ENCODE peak calls at places on chromosome 9, in ten cellular contexts. N, F, C, Z, Y, P, Q, T, A and I are unnamed samples.

GRCh38 chr9:19533373-19533772 is 124.6 kb downstream of the ACER2 start:
- DNase-seq in N (no peak), F (peak), C (no peak), Z (no peak), Y (no peak), P (no peak), Q (no peak), T (no peak), A (peak), I (no peak)

GRCh38 chr9:33709241-33709640 is 86.1 kb upstream of the PRSS3 start:
- DNase-seq in N (no peak), F (no peak), C (no peak), Z (no peak), Y (no peak), P (no peak), Q (no peak), T (no peak), A (no peak), I (no peak)

GRCh38 chr9:93813687-93814560 is 141.2 kb downstream of the BARX1 start:
- DNase-seq in N (no peak), F (no peak), C (no peak), Z (no peak), Y (peak), P (no peak), Q (no peak), T (no peak), A (no peak), I (peak)

GRCh38 chr9:33734911-33735310 is 60.5 kb upstream of the PRSS3 start:
- DNase-seq in N (no peak), F (peak), C (no peak), Z (no peak), Y (peak), P (no peak), Q (no peak), T (no peak), A (peak), I (no peak)

GRCh38 chr9:6096821-6097220 is 81.4 kb upstream of the RANBP6 start:
- DNase-seq in N (no peak), F (peak), C (no peak), Z (peak), Y (no peak), P (no peak), Q (no peak), T (no peak), A (peak), I (no peak)

GRCh38 chr9:8713149-8713856 is 913.7 kb upstream of the DMAC1 start:
- DNase-seq in N (no peak), F (no peak), C (no peak), Z (no peak), Y (no peak), P (no peak), Q (no peak), T (no peak), A (no peak), I (no peak)

GRCh38 chr9:93683331-93684134 is 107.1 kb downstream of the PHF2 start:
- DNase-seq in N (no peak), F (no peak), C (no peak), Z (no peak), Y (peak), P (no peak), Q (peak), T (no peak), A (no peak), I (no peak)

GRCh38 chr9:81530407-81530810 is 158.9 kb downstream of the TLE1 start:
- DNase-seq in N (no peak), F (no peak), C (no peak), Z (no peak), Y (peak), P (no peak), Q (no peak), T (no peak), A (no peak), I (no peak)

GRCh38 chr9:16681659-16681990 is 188.8 kb downstream of the BNC2 start:
- DNase-seq in N (no peak), F (no peak), C (no peak), Z (no peak), Y (no peak), P (no peak), Q (no peak), T (no peak), A (no peak), I (no peak)

GRCh38 chr9:99173570-99174504 is 47.9 kb downstream of the ALG2 start:
- DNase-seq in N (no peak), F (no peak), C (no peak), Z (no peak), Y (no peak), P (no peak), Q (no peak), T (no peak), A (peak), I (no peak)

GRCh38 chr9:36551129-36551528 is 21.6 kb upstream of the MELK start:
- DNase-seq in N (no peak), F (no peak), C (no peak), Z (no peak), Y (no peak), P (no peak), Q (no peak), T (no peak), A (no peak), I (no peak)

GRCh38 chr9:131617611-131618010 is 72.3 kb downstream of the PRRT1B start:
- DNase-seq in N (no peak), F (no peak), C (no peak), Z (no peak), Y (no peak), P (no peak), Q (no peak), T (no peak), A (no peak), I (no peak)

GRCh38 chr9:131619680-131620079 is 74.4 kb downstream of the PRRT1B start:
- DNase-seq in N (no peak), F (no peak), C (no peak), Z (no peak), Y (no peak), P (no peak), Q (no peak), T (no peak), A (no peak), I (no peak)

GRCh38 chr9:131616983-131617604 is 71.8 kb downstream of the PRRT1B start:
- DNase-seq in N (no peak), F (no peak), C (no peak), Z (no peak), Y (no peak), P (no peak), Q (no peak), T (no peak), A (peak), I (no peak)

GRCh38 chr9:131618071-131618479 is 72.8 kb downstream of the PRRT1B start:
- DNase-seq in N (no peak), F (peak), C (no peak), Z (no peak), Y (no peak), P (peak), Q (no peak), T (no peak), A (peak), I (no peak)

GRCh38 chr9:131618785-131619184 is 73.5 kb downstream of the PRRT1B start:
- DNase-seq in N (no peak), F (no peak), C (no peak), Z (no peak), Y (no peak), P (no peak), Q (no peak), T (no peak), A (no peak), I (no peak)
- TF ChIP-seq CTCF in N (no peak), F (no peak), C (no peak), Z (no peak), Y (no peak), P (no peak), Q (no peak), T (no peak), A (no peak), I (no peak)

DNA sequence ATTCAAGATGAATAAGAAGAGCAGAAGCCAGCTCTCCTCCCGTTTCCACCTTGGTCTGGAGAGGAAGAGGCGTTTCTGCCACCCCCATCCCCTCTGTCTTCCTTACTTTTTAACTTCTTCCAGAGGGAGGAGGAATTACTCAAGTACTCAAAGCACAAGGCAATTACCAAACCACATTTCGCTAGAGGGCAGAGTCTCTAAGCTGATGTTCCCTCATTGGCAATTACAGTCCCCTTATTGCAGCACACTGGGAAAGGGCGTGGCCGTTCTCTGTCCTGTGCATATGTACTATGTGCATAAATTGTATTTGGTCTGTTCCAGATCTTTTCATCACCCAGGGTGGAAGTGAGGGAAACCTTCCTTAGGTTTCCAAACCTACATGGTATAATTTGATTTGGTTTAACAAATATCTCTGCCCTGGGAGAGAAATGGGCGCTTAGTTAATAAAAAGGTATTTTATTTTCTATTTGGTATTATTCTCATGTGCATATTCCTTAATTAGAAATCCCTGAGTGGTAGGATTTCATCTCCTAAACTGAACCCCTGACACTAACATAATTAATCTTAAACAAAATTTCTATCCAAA is 29.8 kb upstream of the ALDOB start:
- DNase-seq in N (no peak), F (peak), C (no peak), Z (peak), Y (peak), P (no peak), Q (peak), T (no peak), A (peak), I (no peak)
- TF ChIP-seq CTCF in N (peak), F (peak), C (no peak), Z (peak), Y (peak), P (peak), Q (peak), T (peak), A (peak), I (peak)

GRCh38 chr9:112166176-112167140 is 8.6 kb downstream of the SUSD1 start:
- DNase-seq in N (no peak), F (peak), C (no peak), Z (no peak), Y (no peak), P (no peak), Q (peak), T (no peak), A (peak), I (no peak)
- TF ChIP-seq CTCF in N (no peak), F (peak), C (no peak), Z (no peak), Y (peak), P (peak), Q (peak), T (no peak), A (peak), I (no peak)

GRCh38 chr9:126144617-126145456 is 181.8 kb upstream of the MVB12B start:
- DNase-seq in N (no peak), F (no peak), C (no peak), Z (no peak), Y (no peak), P (no peak), Q (no peak), T (peak), A (no peak), I (no peak)

GRCh38 chr9:126147620-126148522 is 178.8 kb upstream of the MVB12B start:
- DNase-seq in N (no peak), F (no peak), C (no peak), Z (no peak), Y (no peak), P (no peak), Q (no peak), T (peak), A (no peak), I (no peak)

GRCh38 chr9:126145887-126146253 is 180.8 kb upstream of the MVB12B start:
- DNase-seq in N (no peak), F (no peak), C (no peak), Z (no peak), Y (no peak), P (no peak), Q (no peak), T (no peak), A (no peak), I (no peak)

GRCh38 chr9:126147186-126147585 is 179.4 kb upstream of the MVB12B start:
- DNase-seq in N (no peak), F (no peak), C (no peak), Z (no peak), Y (no peak), P (no peak), Q (no peak), T (no peak), A (no peak), I (no peak)

GRCh38 chr9:126146254-126147145 is 180.1 kb upstream of the MVB12B start:
- DNase-seq in N (no peak), F (peak), C (peak), Z (no peak), Y (peak), P (no peak), Q (peak), T (peak), A (no peak), I (peak)
- TF ChIP-seq CTCF in N (peak), F (peak), C (peak), Z (peak), Y (peak), P (peak), Q (peak), T (no peak), A (peak), I (peak)

GRCh38 chr9:4297151-4297794 is 2.6 kb downstream of the GLIS3 start:
- DNase-seq in N (no peak), F (peak), C (no peak), Z (no peak), Y (peak), P (peak), Q (peak), T (peak), A (peak), I (peak)

GRCh38 chr9:4296217-4296616 is 3.7 kb downstream of the GLIS3 start:
- DNase-seq in N (no peak), F (no peak), C (no peak), Z (no peak), Y (no peak), P (no peak), Q (no peak), T (no peak), A (no peak), I (no peak)

GRCh38 chr9:4299006-4299795 is 667 bp downstream of the GLIS3 start:
- DNase-seq in N (no peak), F (no peak), C (peak), Z (no peak), Y (peak), P (peak), Q (no peak), T (no peak), A (peak), I (peak)

GRCh38 chr9:4297795-4298254 is 2.0 kb downstream of the GLIS3 start:
- DNase-seq in N (no peak), F (no peak), C (peak), Z (no peak), Y (peak), P (peak), Q (peak), T (peak), A (peak), I (peak)

GRCh38 chr9:4298255-4299005 is 1.4 kb downstream of the GLIS3 start:
- DNase-seq in N (no peak), F (peak), C (peak), Z (no peak), Y (peak), P (peak), Q (peak), T (no peak), A (no peak), I (peak)
- TF ChIP-seq CTCF in N (peak), F (no peak), C (no peak), Z (no peak), Y (no peak), P (no peak), Q (no peak), T (no peak), A (peak), I (no peak)

GRCh38 chr9:75299324-75299723 is 211.0 kb downstream of the OSTF1 start:
- DNase-seq in N (no peak), F (no peak), C (no peak), Z (no peak), Y (no peak), P (no peak), Q (no peak), T (no peak), A (no peak), I (no peak)
- TF ChIP-seq CTCF in N (no peak), F (no peak), C (peak), Z (no peak), Y (no peak), P (no peak), Q (no peak), T (no peak), A (no peak), I (no peak)

DNA sequence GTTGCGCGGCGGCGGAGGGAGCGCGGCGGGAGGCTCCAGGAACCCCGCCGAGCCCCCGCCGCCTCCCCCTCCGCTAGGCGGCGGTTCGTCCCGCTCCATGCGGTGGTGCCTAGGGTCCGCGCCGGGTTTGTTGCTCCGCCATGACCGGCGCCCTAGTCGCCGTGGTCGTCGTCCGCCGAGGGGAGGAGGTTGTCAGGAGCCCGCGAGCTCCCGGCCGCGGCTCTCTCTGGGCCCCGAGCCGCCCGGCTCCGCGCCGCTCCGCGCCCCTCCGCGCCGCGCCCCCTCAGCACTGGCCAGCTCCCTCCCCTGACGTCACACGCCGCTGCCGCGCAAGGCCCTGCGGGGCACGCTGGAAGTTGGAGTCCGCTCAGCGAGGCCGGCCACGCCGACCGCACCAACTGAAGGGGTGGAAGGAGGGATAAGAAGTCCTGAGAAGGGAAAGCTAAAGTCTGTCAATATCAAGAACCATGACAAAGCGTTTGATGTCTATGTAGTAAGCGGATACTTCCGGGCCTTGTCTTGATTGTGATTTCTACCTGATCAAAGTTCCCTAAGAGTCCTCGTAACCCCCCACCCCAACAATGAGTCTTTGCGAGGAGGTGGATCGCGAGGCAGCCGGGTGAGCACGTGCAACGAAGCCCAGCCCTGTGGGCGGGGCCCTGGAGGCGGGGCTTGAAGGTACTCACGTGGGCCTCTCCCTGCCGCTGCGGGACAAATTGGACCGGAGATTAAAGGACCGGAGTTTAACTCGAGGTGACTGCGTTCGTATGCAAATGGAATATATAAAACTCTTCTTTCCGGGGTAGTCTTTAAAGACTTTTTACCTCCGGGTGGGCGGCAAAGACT is at the start of gene NR6A1:
- DNase-seq in N (peak), F (peak), C (peak), Z (peak), Y (peak), P (peak), Q (peak), T (peak), A (peak), I (peak)
- TF ChIP-seq CTCF in N (peak), F (peak), C (peak), Z (no peak), Y (no peak), P (peak), Q (peak), T (peak), A (no peak), I (peak)

GRCh38 chr9:9919174-9919573 is 693.6 kb downstream of the PTPRD start:
- DNase-seq in N (no peak), F (no peak), C (no peak), Z (no peak), Y (no peak), P (no peak), Q (no peak), T (no peak), A (no peak), I (no peak)

GRCh38 chr9:9913276-9913832 is 699.4 kb downstream of the PTPRD start:
- DNase-seq in N (no peak), F (no peak), C (no peak), Z (no peak), Y (no peak), P (no peak), Q (no peak), T (no peak), A (no peak), I (no peak)

GRCh38 chr9:9917400-9917799 is 695.4 kb downstream of the PTPRD start:
- DNase-seq in N (no peak), F (no peak), C (no peak), Z (no peak), Y (no peak), P (no peak), Q (no peak), T (no peak), A (no peak), I (no peak)

GRCh38 chr9:9912459-9912858 is 700.3 kb downstream of the PTPRD start:
- DNase-seq in N (no peak), F (peak), C (no peak), Z (no peak), Y (no peak), P (no peak), Q (no peak), T (no peak), A (no peak), I (peak)

DNA sequence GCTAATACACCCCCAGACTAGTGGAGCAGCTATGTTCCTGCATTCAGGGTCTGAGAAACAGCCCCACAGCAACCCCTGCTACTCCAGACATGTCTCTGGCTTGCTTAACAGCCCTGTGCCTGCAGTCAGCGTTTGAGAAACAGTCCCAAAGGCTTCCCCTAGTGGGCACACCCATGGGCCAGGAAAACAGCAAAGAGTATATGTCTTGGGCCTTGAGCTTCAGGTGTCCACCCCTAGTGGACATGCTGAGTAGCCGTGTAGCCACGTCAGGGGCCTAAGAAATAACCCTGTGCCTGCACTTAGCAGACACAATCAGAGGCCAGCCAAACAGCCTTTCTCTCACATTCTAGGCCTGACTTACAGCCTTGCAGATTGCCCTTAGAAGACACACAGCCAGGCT is 698.6 kb downstream of the PTPRD start:
- DNase-seq in N (no peak), F (no peak), C (no peak), Z (no peak), Y (no peak), P (no peak), Q (no peak), T (no peak), A (no peak), I (no peak)
- TF ChIP-seq CTCF in N (no peak), F (no peak), C (no peak), Z (no peak), Y (no peak), P (no peak), Q (no peak), T (no peak), A (no peak), I (no peak)

GRCh38 chr9:104808030-104808614 is 44.2 kb downstream of the NIPSNAP3B start:
- DNase-seq in N (no peak), F (peak), C (no peak), Z (no peak), Y (no peak), P (no peak), Q (no peak), T (no peak), A (peak), I (no peak)
- TF ChIP-seq CTCF in N (peak), F (peak), C (no peak), Z (peak), Y (no peak), P (peak), Q (no peak), T (peak), A (peak), I (no peak)

DNA sequence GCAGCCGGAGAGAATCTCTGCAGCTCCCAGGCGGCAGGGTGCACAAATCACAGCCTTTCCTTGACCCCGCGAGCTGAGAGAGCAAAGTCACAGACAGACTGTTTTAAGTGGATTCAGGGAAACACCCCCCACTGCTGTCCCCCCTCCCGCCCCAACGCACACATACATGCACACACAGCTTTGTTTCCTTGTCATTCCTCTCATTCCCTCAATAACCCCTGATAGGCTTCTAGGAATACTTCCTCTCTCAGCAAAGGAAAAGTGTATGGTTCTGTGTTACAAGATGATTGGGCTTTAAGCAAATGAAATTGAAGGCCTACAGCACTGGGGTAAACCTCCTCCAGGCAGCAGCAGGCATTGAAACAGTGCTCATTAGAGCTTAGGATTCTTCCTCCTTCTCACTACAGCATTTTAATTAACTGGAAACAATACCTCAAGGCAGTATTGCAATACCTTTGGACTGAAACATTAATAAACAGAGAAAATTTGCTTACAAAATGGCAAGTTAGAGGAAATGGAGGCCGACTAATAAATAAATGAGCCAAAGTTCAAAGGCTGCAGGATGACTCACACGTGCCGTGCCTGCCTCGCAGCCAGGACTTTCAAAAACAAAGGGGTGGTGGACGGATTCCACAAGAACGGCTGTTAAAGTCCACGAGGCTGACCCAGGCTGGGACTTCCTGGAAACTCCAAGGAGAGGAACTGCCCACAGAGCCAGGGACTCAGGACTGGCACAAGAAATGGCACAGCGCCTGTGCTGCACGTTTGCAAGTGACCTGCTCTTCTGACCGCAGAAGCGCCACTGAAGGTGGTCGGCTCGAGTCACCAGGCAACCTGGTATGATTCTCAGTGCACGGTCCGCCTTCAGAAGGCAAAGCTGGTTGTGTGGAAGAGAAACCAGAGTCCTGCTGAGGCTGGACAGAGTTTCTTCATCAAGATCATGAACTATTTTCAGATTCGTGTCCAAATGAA is 236.2 kb downstream of the SYK start:
- DNase-seq in N (peak), F (peak), C (no peak), Z (peak), Y (peak), P (no peak), Q (peak), T (no peak), A (peak), I (no peak)
- TF ChIP-seq CTCF in N (no peak), F (no peak), C (no peak), Z (no peak), Y (no peak), P (peak), Q (no peak), T (no peak), A (no peak), I (no peak)